ENCODE peak calls at places on chromosomes 7 and 10, in eight cellular contexts. L is esophagus muscularis mucosa, Q is activated T-cell treated with anti-CD3 and anti-CD28 coated beads for 1 hour, R is hepatic stellate cell, C is Ammon's horn, T is HT1080, Z is HFFc6, G is GM12891. Y is an unnamed sample.

GRCh38 chr10:87089746-87090145 is 4.9 kb downstream of the GLUD1 start:
- DNase-seq in L (no peak), Q (no peak), R (no peak), C (no peak), T (no peak), Z (no peak), G (no peak), Y (no peak)

GRCh38 chr7:15397921-15398560 is 163.8 kb downstream of the AGMO start:
- DNase-seq in L (no peak), Q (no peak), R (no peak), C (no peak), T (no peak), Z (no peak), G (no peak), Y (no peak)

GRCh38 chr7:80529362-80529761 is 17.5 kb upstream of the GNAT3 start:
- DNase-seq in L (no peak), Q (no peak), R (peak; percentile 24), C (no peak), T (no peak), Z (peak; percentile 49), G (no peak), Y (no peak)

GRCh38 chr7:82729172-82730030 is 285.8 kb upstream of the CACNA2D1 start:
- DNase-seq in L (no peak), Q (no peak), R (peak; percentile 7), C (peak; percentile 8), T (no peak), Z (peak; percentile 59), G (peak; percentile 4), Y (no peak)

GRCh38 chr10:78846770-78847169 is 222.0 kb upstream of the ZMIZ1 start:
- DNase-seq in L (no peak), Q (no peak), R (no peak), C (peak; percentile 85), T (no peak), Z (no peak), G (no peak), Y (no peak)

GRCh38 chr7:158431941-158432347 is 155.7 kb downstream of the PTPRN2 start:
- DNase-seq in L (no peak), Q (no peak), R (peak; percentile 22), C (no peak), T (peak; percentile 77), Z (peak; percentile 63), G (no peak), Y (peak; percentile 86)

GRCh38 chr7:141301544-141301943 is 227.7 kb downstream of the TMEM178B start:
- DNase-seq in L (no peak), Q (no peak), R (no peak), C (no peak), T (no peak), Z (no peak), G (no peak), Y (no peak)

GRCh38 chr10:44965651-44966097 is 6.1 kb downstream of the RASSF4 start:
- DNase-seq in L (no peak), Q (no peak), R (no peak), C (no peak), T (no peak), Z (no peak), G (no peak), Y (no peak)

GRCh38 chr7:131692131-131692960 is 135.9 kb upstream of the PODXL start:
- DNase-seq in L (peak; percentile 91), Q (peak; percentile 7), R (peak; percentile 57), C (peak; percentile 56), T (peak; percentile 62), Z (no peak), G (no peak), Y (peak; percentile 41)

GRCh38 chr10:45008524-45009161 is 7.9 kb downstream of the ZNF22 start:
- DNase-seq in L (peak; percentile 89), Q (no peak), R (peak; percentile 51), C (peak; percentile 90), T (peak; percentile 88), Z (peak; percentile 87), G (no peak), Y (no peak)

GRCh38 chr10:124005091-124005490 is 88.3 kb downstream of the CHST15 start:
- DNase-seq in L (no peak), Q (no peak), R (no peak), C (no peak), T (no peak), Z (no peak), G (no peak), Y (peak; percentile 17)

GRCh38 chr7:82677493-82677892 is 233.9 kb upstream of the CACNA2D1 start:
- DNase-seq in L (no peak), Q (peak; percentile 1), R (no peak), C (peak; percentile 38), T (peak; percentile 34), Z (no peak), G (no peak), Y (no peak)

GRCh38 chr10:13930123-13930522 is 343.4 kb downstream of the PRPF18 start:
- DNase-seq in L (no peak), Q (no peak), R (no peak), C (no peak), T (no peak), Z (no peak), G (no peak), Y (no peak)

GRCh38 chr10:73639286-73639685 is 2.0 kb downstream of the MYOZ1 start:
- DNase-seq in L (no peak), Q (no peak), R (no peak), C (no peak), T (no peak), Z (no peak), G (no peak), Y (no peak)

GRCh38 chr10:23375366-23375765 is 30.8 kb upstream of the C10orf67 start:
- DNase-seq in L (no peak), Q (no peak), R (no peak), C (no peak), T (no peak), Z (no peak), G (no peak), Y (no peak)

GRCh38 chr7:96311967-96312366 is 9.9 kb downstream of the SLC25A13 start:
- DNase-seq in L (no peak), Q (no peak), R (no peak), C (peak; percentile 68), T (no peak), Z (no peak), G (no peak), Y (peak; percentile 44)

GRCh38 chr7:130008941-130009847 is 42.0 kb downstream of the ZC3HC1 start:
- DNase-seq in L (no peak), Q (no peak), R (no peak), C (no peak), T (peak; percentile 90), Z (peak; percentile 52), G (no peak), Y (peak; percentile 92)

GRCh38 chr7:135147899-135148721 is at the start of gene TMEM140:
- DNase-seq in L (no peak), Q (no peak), R (no peak), C (peak; percentile 82), T (peak; percentile 42), Z (peak; percentile 48), G (no peak), Y (peak; percentile 64)

GRCh38 chr7:64180989-64181388 is 26.0 kb upstream of the ZNF735 start:
- DNase-seq in L (no peak), Q (no peak), R (no peak), C (no peak), T (no peak), Z (no peak), G (no peak), Y (no peak)

GRCh38 chr7:26166681-26167266 is 14.8 kb downstream of the NFE2L3 start:
- DNase-seq in L (no peak), Q (no peak), R (no peak), C (no peak), T (no peak), Z (no peak), G (no peak), Y (no peak)

GRCh38 chr7:131072505-131073091 is 255.1 kb upstream of the MKLN1 start:
- DNase-seq in L (no peak), Q (no peak), R (peak; percentile 49), C (no peak), T (peak; percentile 24), Z (no peak), G (no peak), Y (no peak)

GRCh38 chr7:105454058-105454739 is 65.5 kb upstream of the SRPK2 start:
- DNase-seq in L (no peak), Q (no peak), R (peak; percentile 76), C (no peak), T (peak; percentile 11), Z (peak; percentile 90), G (no peak), Y (no peak)

GRCh38 chr10:100743626-100744135 is 1.7 kb upstream of the PAX2 start:
- DNase-seq in L (no peak), Q (peak; percentile 24), R (peak; percentile 64), C (peak; percentile 79), T (peak; percentile 39), Z (peak; percentile 3), G (no peak), Y (peak; percentile 52)

GRCh38 chr10:62047960-62048383 is 146.5 kb downstream of the ARID5B start:
- DNase-seq in L (no peak), Q (no peak), R (no peak), C (no peak), T (peak; percentile 26), Z (no peak), G (no peak), Y (no peak)

GRCh38 chr10:74544106-74544505 is 282.3 kb upstream of the KAT6B start:
- DNase-seq in L (no peak), Q (no peak), R (peak; percentile 2), C (no peak), T (peak; percentile 73), Z (peak; percentile 40), G (no peak), Y (no peak)

GRCh38 chr7:67406941-67407340 is 410.3 kb downstream of the TYW1 start:
- DNase-seq in L (no peak), Q (no peak), R (no peak), C (no peak), T (no peak), Z (no peak), G (no peak), Y (no peak)

GRCh38 chr10:89207801-89208551 is 859 bp upstream of the CH25H start:
- DNase-seq in L (peak; percentile 93), Q (no peak), R (peak; percentile 45), C (no peak), T (no peak), Z (no peak), G (no peak), Y (no peak)

GRCh38 chr7:136853654-136854053 is 14.8 kb upstream of the CHRM2 start:
- DNase-seq in L (no peak), Q (no peak), R (no peak), C (no peak), T (no peak), Z (no peak), G (no peak), Y (no peak)

GRCh38 chr7:77199008-77199966 is at the start of gene FGL2:
- DNase-seq in L (no peak), Q (peak; percentile 16), R (peak; percentile 49), C (peak; percentile 70), T (peak; percentile 13), Z (peak; percentile 1), G (no peak), Y (peak; percentile 42)

GRCh38 chr7:1569016-1569415 is 816 bp downstream of the PSMG3 start:
- DNase-seq in L (no peak), Q (no peak), R (no peak), C (no peak), T (peak; percentile 72), Z (no peak), G (no peak), Y (no peak)

GRCh38 chr10:49394933-49395740 is 752 bp downstream of the DRGX start:
- DNase-seq in L (no peak), Q (no peak), R (no peak), C (no peak), T (no peak), Z (no peak), G (no peak), Y (no peak)

GRCh38 chr10:129758180-129758579 is 205.9 kb downstream of the EBF3 start:
- DNase-seq in L (peak; percentile 60), Q (no peak), R (no peak), C (no peak), T (no peak), Z (no peak), G (no peak), Y (peak; percentile 7)

Y was measured in stomach.